ENCODE peak calls at places on chromosomes 4 and X, in nine cellular contexts. One of them, this sample, is unnamed. For H3K4me1, the result is how much of the 10 kb centered on the place peaks cover.

GRCh38 chr4:64538219-64538618 is 129.0 kb upstream of the TECRL start:
- DNase-seq in adrenal gland: no peak
- DNase-seq in sigmoid colon: no peak
- DNase-seq in A549: peak
- DNase-seq in spleen: no peak
- DNase-seq in transverse colon: no peak
- DNase-seq in HepG2: peak
- DNase-seq in tibial nerve: no peak
- DNase-seq in K562: peak
- DNase-seq in this sample: peak

GRCh38 chr4:152290522-152290921 is 245.4 kb downstream of the FBXW7 start:
- DNase-seq in adrenal gland: no peak
- DNase-seq in sigmoid colon: no peak
- DNase-seq in A549: no peak
- DNase-seq in spleen: no peak
- DNase-seq in transverse colon: no peak
- DNase-seq in HepG2: no peak
- DNase-seq in tibial nerve: no peak
- DNase-seq in K562: no peak
- DNase-seq in this sample: no peak

GRCh38 chr4:175891863-175892262 is 79.8 kb upstream of the GPM6A start:
- DNase-seq in adrenal gland: no peak
- DNase-seq in sigmoid colon: no peak
- DNase-seq in A549: peak
- DNase-seq in spleen: no peak
- DNase-seq in transverse colon: no peak
- DNase-seq in HepG2: peak
- DNase-seq in tibial nerve: no peak
- DNase-seq in K562: no peak
- DNase-seq in this sample: no peak

GRCh38 chr4:1722551-1723071 is 1.3 kb downstream of the TACC3 start:
- DNase-seq in adrenal gland: no peak
- DNase-seq in sigmoid colon: no peak
- DNase-seq in A549: no peak
- DNase-seq in spleen: peak
- DNase-seq in transverse colon: no peak
- DNase-seq in HepG2: no peak
- DNase-seq in tibial nerve: no peak
- DNase-seq in K562: no peak
- DNase-seq in this sample: no peak

GRCh38 chr4:145075742-145076472 is 22.1 kb downstream of the ANAPC10 start:
- DNase-seq in adrenal gland: no peak
- DNase-seq in sigmoid colon: no peak
- DNase-seq in A549: no peak
- DNase-seq in spleen: no peak
- DNase-seq in transverse colon: no peak
- DNase-seq in HepG2: no peak
- DNase-seq in tibial nerve: no peak
- DNase-seq in K562: peak
- DNase-seq in this sample: no peak

GRCh38 chrX:118614150-118614549 is 113.3 kb upstream of the IL13RA1 start:
- DNase-seq in adrenal gland: no peak
- DNase-seq in sigmoid colon: no peak
- DNase-seq in A549: no peak
- DNase-seq in spleen: no peak
- DNase-seq in transverse colon: no peak
- DNase-seq in HepG2: no peak
- DNase-seq in tibial nerve: no peak
- DNase-seq in K562: peak
- DNase-seq in this sample: no peak

GRCh38 chrX:139058831-139059495 is 347.4 kb upstream of the FGF13 start:
- DNase-seq in adrenal gland: no peak
- DNase-seq in sigmoid colon: no peak
- DNase-seq in A549: no peak
- DNase-seq in spleen: no peak
- DNase-seq in transverse colon: no peak
- DNase-seq in HepG2: no peak
- DNase-seq in tibial nerve: no peak
- DNase-seq in K562: peak
- DNase-seq in this sample: no peak

GRCh38 chr4:78174931-78175330 is 117.8 kb downstream of the FRAS1 start:
- DNase-seq in adrenal gland: no peak
- DNase-seq in sigmoid colon: no peak
- DNase-seq in A549: no peak
- DNase-seq in spleen: no peak
- DNase-seq in transverse colon: no peak
- DNase-seq in HepG2: no peak
- DNase-seq in tibial nerve: no peak
- DNase-seq in K562: no peak
- DNase-seq in this sample: no peak

GRCh38 chr4:138757432-138757831 is 258.1 kb upstream of the NOCT start:
- DNase-seq in adrenal gland: no peak
- DNase-seq in sigmoid colon: no peak
- DNase-seq in A549: no peak
- DNase-seq in spleen: no peak
- DNase-seq in transverse colon: no peak
- DNase-seq in HepG2: no peak
- DNase-seq in tibial nerve: no peak
- DNase-seq in K562: no peak
- DNase-seq in this sample: no peak

GRCh38 chrX:112233164-112233563 is 150.6 kb upstream of the TRPC5 start:
- DNase-seq in adrenal gland: no peak
- DNase-seq in sigmoid colon: no peak
- DNase-seq in A549: no peak
- DNase-seq in spleen: no peak
- DNase-seq in transverse colon: no peak
- DNase-seq in HepG2: no peak
- DNase-seq in tibial nerve: no peak
- DNase-seq in K562: no peak
- DNase-seq in this sample: no peak

GRCh38 chrX:112235547-112235946 is 153.0 kb upstream of the TRPC5 start:
- DNase-seq in adrenal gland: peak
- DNase-seq in sigmoid colon: no peak
- DNase-seq in A549: no peak
- DNase-seq in spleen: no peak
- DNase-seq in transverse colon: no peak
- DNase-seq in HepG2: no peak
- DNase-seq in tibial nerve: no peak
- DNase-seq in K562: no peak
- DNase-seq in this sample: no peak
- H3K4me1 ChIP-seq in adrenal gland: under half
- H3K4me1 ChIP-seq in sigmoid colon: under half
- H3K4me1 ChIP-seq in A549: under half
- H3K4me1 ChIP-seq in spleen: under half
- H3K4me1 ChIP-seq in transverse colon: under half
- H3K4me1 ChIP-seq in HepG2: under half
- H3K4me1 ChIP-seq in tibial nerve: under half
- H3K4me1 ChIP-seq in K562: under half
- H3K4me1 ChIP-seq in this sample: under half

DNA sequence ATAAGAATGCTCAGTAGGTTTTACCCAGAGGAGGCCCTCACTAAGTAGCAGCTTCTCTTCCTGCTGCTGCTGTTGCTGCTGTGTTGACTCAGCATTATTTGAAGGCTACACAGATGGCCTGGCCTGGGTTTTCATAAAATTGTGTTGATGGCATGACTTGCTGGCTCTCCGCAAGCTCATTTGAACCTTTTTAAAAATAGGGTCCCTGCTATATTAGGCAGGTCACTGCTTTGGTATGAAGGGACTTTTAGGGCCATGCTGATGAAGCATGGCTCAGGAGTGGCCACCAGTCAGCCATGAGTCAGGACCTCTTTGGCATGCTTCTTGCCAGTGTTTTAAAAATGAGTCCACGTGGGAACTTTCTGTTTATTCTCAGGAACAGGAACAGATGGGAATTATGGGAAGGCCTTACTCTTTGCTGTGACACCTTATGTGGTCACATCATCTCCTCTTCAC is 128.7 kb downstream of the MID1IP1 start:
- DNase-seq in adrenal gland: no peak
- DNase-seq in sigmoid colon: peak
- DNase-seq in A549: no peak
- DNase-seq in spleen: no peak
- DNase-seq in transverse colon: no peak
- DNase-seq in HepG2: no peak
- DNase-seq in tibial nerve: no peak
- DNase-seq in K562: peak
- DNase-seq in this sample: no peak
- TF ChIP-seq POLR2A in adrenal gland: no peak
- TF ChIP-seq POLR2A in sigmoid colon: no peak
- TF ChIP-seq POLR2A in A549: no peak
- TF ChIP-seq POLR2A in spleen: no peak
- TF ChIP-seq POLR2A in transverse colon: no peak
- TF ChIP-seq POLR2A in HepG2: no peak
- TF ChIP-seq POLR2A in tibial nerve: no peak
- TF ChIP-seq POLR2A in K562: no peak
- TF ChIP-seq POLR2A in this sample: no peak

DNA sequence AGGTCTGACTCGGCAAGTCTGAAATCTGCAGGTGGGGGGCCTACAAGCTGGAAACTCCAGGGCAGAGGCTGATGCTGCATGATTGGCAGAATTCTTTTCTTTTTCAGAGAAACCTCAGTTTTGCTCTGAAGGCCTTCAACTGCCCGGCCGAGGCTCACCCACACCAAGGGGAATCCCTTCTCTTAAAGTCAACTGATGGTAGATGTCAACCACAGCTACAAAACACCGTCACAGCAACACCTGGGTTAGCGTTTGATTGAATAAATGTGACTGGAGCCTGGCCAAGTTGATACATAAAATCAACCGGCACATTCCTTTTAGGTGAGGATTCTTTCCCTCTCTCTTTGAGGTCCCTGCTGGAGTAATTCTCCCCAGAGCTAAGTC is 15.2 kb upstream of the KIAA0232 start:
- DNase-seq in adrenal gland: no peak
- DNase-seq in sigmoid colon: peak
- DNase-seq in A549: no peak
- DNase-seq in spleen: no peak
- DNase-seq in transverse colon: no peak
- DNase-seq in HepG2: no peak
- DNase-seq in tibial nerve: no peak
- DNase-seq in K562: no peak
- DNase-seq in this sample: no peak
- H3K4me1 ChIP-seq in adrenal gland: under half
- H3K4me1 ChIP-seq in sigmoid colon: under half
- H3K4me1 ChIP-seq in A549: under half
- H3K4me1 ChIP-seq in spleen: under half
- H3K4me1 ChIP-seq in transverse colon: under half
- H3K4me1 ChIP-seq in HepG2: half or more
- H3K4me1 ChIP-seq in tibial nerve: under half
- H3K4me1 ChIP-seq in K562: under half
- H3K4me1 ChIP-seq in this sample: under half

DNA sequence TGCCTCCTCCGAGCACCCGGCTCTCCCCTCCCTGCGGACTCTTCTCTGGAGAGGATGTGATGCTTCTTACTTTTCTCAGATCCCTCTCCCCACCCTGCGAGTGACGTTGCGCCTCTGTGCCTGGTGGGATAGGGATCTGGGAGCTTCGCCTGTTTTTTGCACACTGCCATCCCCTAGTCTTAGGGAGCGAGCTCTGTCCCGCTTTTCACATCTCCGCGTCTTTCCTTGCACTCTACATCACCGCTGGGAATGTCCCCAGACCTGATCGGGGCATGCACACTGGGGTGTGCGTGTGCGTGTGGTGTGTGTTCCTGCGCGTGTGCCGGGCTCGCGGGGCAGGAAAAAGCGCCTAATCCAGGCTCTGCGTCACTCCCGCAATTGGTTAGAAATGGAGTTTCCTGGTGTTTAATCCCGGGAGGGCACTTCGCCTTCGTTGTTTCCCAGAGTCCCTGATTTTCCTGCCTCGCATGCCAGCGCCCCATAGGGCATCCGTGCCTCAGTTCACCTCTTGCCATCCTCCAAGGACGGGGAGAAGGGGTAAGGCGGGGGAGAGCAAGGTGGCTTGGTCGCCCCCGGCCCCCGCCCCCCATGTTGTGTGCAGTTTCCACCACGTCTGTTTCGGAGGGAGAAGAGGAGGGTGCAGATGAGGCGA is 909 bp upstream of the TBC1D1 start:
- DNase-seq in adrenal gland: no peak
- DNase-seq in sigmoid colon: peak
- DNase-seq in A549: no peak
- DNase-seq in spleen: peak
- DNase-seq in transverse colon: peak
- DNase-seq in HepG2: no peak
- DNase-seq in tibial nerve: no peak
- DNase-seq in K562: no peak
- DNase-seq in this sample: peak
- TF ChIP-seq POLR2A in adrenal gland: no peak
- TF ChIP-seq POLR2A in sigmoid colon: peak
- TF ChIP-seq POLR2A in A549: no peak
- TF ChIP-seq POLR2A in spleen: no peak
- TF ChIP-seq POLR2A in transverse colon: no peak
- TF ChIP-seq POLR2A in HepG2: no peak
- TF ChIP-seq POLR2A in tibial nerve: no peak
- TF ChIP-seq POLR2A in K562: no peak
- TF ChIP-seq POLR2A in this sample: no peak

This sample was measured in testis.